ENCODE peak calls at places on chromosomes 4 and X, in eight cellular contexts. L is thoracic aorta; D is skeletal muscle cell; V is stimulated activated CD8-positive, alpha-beta memory T cell treated with anti-CD3 and anti-CD28 coated beads, Interleukin-15, amount 100 ng/mL, for 1 hour; G is neural progenitor cell; Z is Calu3; S is anterior cingulate cortex; Y is substantia nigra. I is an unnamed sample.

GRCh38 chr4:184957451-184958115 is 60.7 kb upstream of the HELT start:
- DNase-seq in L (no peak), D (no peak), V (no peak), G (no peak), Z (no peak), S (no peak), Y (no peak), I (no peak)

GRCh38 chrX:53441531-53442321 is 7.6 kb upstream of the HSD17B10 start:
- DNase-seq in L (peak; percentile 27), D (no peak), V (peak; percentile 30), G (peak; percentile 92), Z (peak; percentile 87), S (peak; percentile 44), Y (peak; percentile 12), I (peak; percentile 56)

GRCh38 chr4:186948361-186949291 is 225.0 kb upstream of the FAT1 start:
- DNase-seq in L (no peak), D (no peak), V (no peak), G (peak; percentile 73), Z (no peak), S (no peak), Y (no peak), I (no peak)

GRCh38 chr4:48909697-48910096 is 3.1 kb upstream of the OCIAD2 start:
- DNase-seq in L (peak; percentile 20), D (peak; percentile 94), V (no peak), G (no peak), Z (peak; percentile 71), S (no peak), Y (no peak), I (no peak)

GRCh38 chr4:168409089-168409801 is 71.0 kb downstream of the DDX60L start:
- DNase-seq in L (no peak), D (peak; percentile 35), V (no peak), G (no peak), Z (no peak), S (no peak), Y (no peak), I (no peak)

GRCh38 chrX:23752740-23753435 is 9.8 kb upstream of the ACOT9 start:
- DNase-seq in L (no peak), D (no peak), V (no peak), G (no peak), Z (no peak), S (no peak), Y (no peak), I (no peak)

GRCh38 chrX:147735364-147735763 is 176.4 kb upstream of the FMR1 start:
- DNase-seq in L (no peak), D (no peak), V (no peak), G (no peak), Z (no peak), S (no peak), Y (no peak), I (no peak)

GRCh38 chr4:26784207-26784606 is 76.4 kb upstream of the STIM2 start:
- DNase-seq in L (no peak), D (no peak), V (no peak), G (no peak), Z (no peak), S (no peak), Y (no peak), I (no peak)

GRCh38 chr4:66045913-66046312 is 375.6 kb upstream of the EPHA5 start:
- DNase-seq in L (no peak), D (no peak), V (no peak), G (no peak), Z (no peak), S (no peak), Y (no peak), I (no peak)

GRCh38 chrX:103170216-103170615 is 44.7 kb upstream of the BEX4 start:
- DNase-seq in L (no peak), D (no peak), V (no peak), G (no peak), Z (no peak), S (no peak), Y (no peak), I (no peak)

GRCh38 chr4:951186-951585 is 18.9 kb downstream of the TMEM175 start:
- DNase-seq in L (no peak), D (no peak), V (no peak), G (peak; percentile 48), Z (no peak), S (no peak), Y (no peak), I (no peak)

GRCh38 chr4:128247906-128248305 is 39.7 kb downstream of the PGRMC2 start:
- DNase-seq in L (no peak), D (no peak), V (no peak), G (no peak), Z (no peak), S (no peak), Y (no peak), I (no peak)

GRCh38 chr4:118743867-118744266 is 58.7 kb downstream of the METTL14 start:
- DNase-seq in L (no peak), D (no peak), V (no peak), G (no peak), Z (no peak), S (no peak), Y (no peak), I (no peak)

GRCh38 chrX:153827016-153827415 is 3.3 kb downstream of the PDZD4 start:
- DNase-seq in L (no peak), D (no peak), V (no peak), G (no peak), Z (no peak), S (no peak), Y (no peak), I (no peak)

GRCh38 chr4:140742838-140743193 is 13.4 kb downstream of the TBC1D9 start:
- DNase-seq in L (no peak), D (no peak), V (no peak), G (no peak), Z (no peak), S (no peak), Y (no peak), I (no peak)

GRCh38 chr4:52942936-52943335 is 80.8 kb downstream of the RASL11B start:
- DNase-seq in L (no peak), D (no peak), V (no peak), G (no peak), Z (no peak), S (no peak), Y (no peak), I (no peak)

GRCh38 chrX:119606508-119607389 is 525 bp upstream of the NKRF start:
- DNase-seq in L (no peak), D (no peak), V (no peak), G (no peak), Z (no peak), S (no peak), Y (no peak), I (peak; percentile 76)

GRCh38 chrX:148609766-148610698 is 109.6 kb downstream of the AFF2 start:
- DNase-seq in L (no peak), D (no peak), V (no peak), G (peak; percentile 62), Z (peak; percentile 70), S (no peak), Y (no peak), I (no peak)

GRCh38 chrX:116267511-116268040 is 97.0 kb downstream of the AGTR2 start:
- DNase-seq in L (no peak), D (no peak), V (no peak), G (no peak), Z (no peak), S (no peak), Y (no peak), I (no peak)

GRCh38 chr4:150976478-150977118 is 38.5 kb downstream of the LRBA start:
- DNase-seq in L (no peak), D (no peak), V (no peak), G (peak; percentile 38), Z (no peak), S (no peak), Y (no peak), I (no peak)

GRCh38 chrX:128781506-128781905 is 729.3 kb upstream of the ACTRT1 start:
- DNase-seq in L (no peak), D (no peak), V (no peak), G (peak; percentile 57), Z (peak; percentile 19), S (no peak), Y (no peak), I (no peak)

GRCh38 chr4:123031664-123032063 is 109.3 kb upstream of the NUDT6 start:
- DNase-seq in L (no peak), D (no peak), V (no peak), G (no peak), Z (no peak), S (no peak), Y (no peak), I (no peak)

GRCh38 chr4:93764647-93765246 is 63.8 kb upstream of the ATOH1 start:
- DNase-seq in L (no peak), D (no peak), V (no peak), G (peak; percentile 55), Z (peak; percentile 17), S (no peak), Y (no peak), I (peak; percentile 22)

GRCh38 chr4:161419822-161420221 is 744.0 kb downstream of the FSTL5 start:
- DNase-seq in L (no peak), D (no peak), V (no peak), G (peak; percentile 34), Z (peak; percentile 37), S (no peak), Y (no peak), I (no peak)

I was measured in frontal cortex.